ENCODE peak calls at places on chromosomes 5 and 9, in five cellular contexts. C, F, Q, Y and M are unnamed samples. For H3K36me3, the result is how much of the 10 kb centered on the place peaks cover.

GRCh38 chr5:141940695-141941271 is 17.1 kb downstream of the DELE1 start:
- DNase-seq in C (no peak), F (no peak), Q (peak), Y (peak), M (no peak)

GRCh38 chr5:62578540-62578939 is at the start of gene LRRC70:
- DNase-seq in C (no peak), F (no peak), Q (peak), Y (peak), M (no peak)

GRCh38 chr5:4551034-4551433 is 589.1 kb upstream of the ADAMTS16 start:
- DNase-seq in C (no peak), F (no peak), Q (no peak), Y (peak), M (no peak)

GRCh38 chr5:52743970-52744369 is 43.7 kb upstream of the ITGA1 start:
- DNase-seq in C (peak), F (no peak), Q (no peak), Y (peak), M (no peak)

GRCh38 chr5:113614191-113614590 is 100.7 kb downstream of the YTHDC2 start:
- DNase-seq in C (no peak), F (no peak), Q (no peak), Y (no peak), M (no peak)

GRCh38 chr9:83708515-83709158 is 879 bp upstream of the UBQLN1 start:
- DNase-seq in C (peak), F (peak), Q (peak), Y (peak), M (peak)

GRCh38 chr9:19498015-19498414 is 89.2 kb downstream of the ACER2 start:
- DNase-seq in C (no peak), F (no peak), Q (no peak), Y (peak), M (no peak)

GRCh38 chr9:14478175-14479165 is 164.5 kb upstream of the NFIB start:
- DNase-seq in C (no peak), F (no peak), Q (no peak), Y (no peak), M (no peak)

GRCh38 chr5:134116291-134116690 is 1.8 kb downstream of the TCF7 start:
- DNase-seq in C (no peak), F (no peak), Q (no peak), Y (no peak), M (no peak)

GRCh38 chr5:140321796-140322195 is 18.9 kb upstream of the PFDN1 start:
- DNase-seq in C (no peak), F (peak), Q (no peak), Y (no peak), M (no peak)

GRCh38 chr5:92695123-92696084 is 885.6 kb downstream of the NR2F1-AS1 start:
- DNase-seq in C (no peak), F (no peak), Q (no peak), Y (no peak), M (no peak)

GRCh38 chr5:83714780-83715179 is 5.9 kb downstream of the HAPLN1 start:
- DNase-seq in C (no peak), F (no peak), Q (no peak), Y (no peak), M (no peak)

GRCh38 chr5:30959238-30959637 is 234.2 kb upstream of the CDH6 start:
- DNase-seq in C (no peak), F (no peak), Q (no peak), Y (no peak), M (no peak)

GRCh38 chr5:32331217-32331926 is 18.6 kb upstream of the MTMR12 start:
- DNase-seq in C (no peak), F (no peak), Q (no peak), Y (no peak), M (no peak)

GRCh38 chr9:105405514-105406131 is 42.2 kb upstream of the FSD1L start:
- DNase-seq in C (peak), F (no peak), Q (peak), Y (peak), M (no peak)

GRCh38 chr5:112914584-112914983 is 7.4 kb downstream of the REEP5 start:
- DNase-seq in C (no peak), F (no peak), Q (no peak), Y (peak), M (no peak)

GRCh38 chr9:84139296-84140100 is 158.9 kb downstream of the RMI1 start:
- DNase-seq in C (no peak), F (no peak), Q (peak), Y (peak), M (peak)

GRCh38 chr5:108266235-108266634 is 115.7 kb downstream of the FBXL17 start:
- DNase-seq in C (no peak), F (no peak), Q (no peak), Y (peak), M (no peak)

GRCh38 chr5:96821260-96821916 is 13.6 kb upstream of the ERAP1 start:
- DNase-seq in C (no peak), F (no peak), Q (no peak), Y (peak), M (no peak)

GRCh38 chr9:108673386-108673785 is 182.4 kb downstream of the ACTL7B start:
- DNase-seq in C (no peak), F (no peak), Q (no peak), Y (peak), M (no peak)

GRCh38 chr9:1918642-1919041 is 96.5 kb upstream of the SMARCA2 start:
- DNase-seq in C (no peak), F (no peak), Q (no peak), Y (no peak), M (no peak)

GRCh38 chr9:81268048-81268447 is 421.3 kb downstream of the TLE1 start:
- DNase-seq in C (no peak), F (no peak), Q (no peak), Y (peak), M (no peak)

GRCh38 chr9:68725070-68725469 is 20.0 kb downstream of the PIP5K1B start:
- DNase-seq in C (no peak), F (no peak), Q (no peak), Y (no peak), M (no peak)

GRCh38 chr5:165334186-165334585 is 1828.8 kb downstream of the MAT2B start:
- DNase-seq in C (no peak), F (no peak), Q (no peak), Y (peak), M (no peak)

GRCh38 chr5:176620333-176620981 is 9.9 kb downstream of the SNCB start:
- DNase-seq in C (no peak), F (peak), Q (no peak), Y (no peak), M (no peak)

GRCh38 chr9:98962181-98962560 is 18.5 kb downstream of the COL15A1 start:
- DNase-seq in C (no peak), F (no peak), Q (no peak), Y (peak), M (no peak)

GRCh38 chr9:98964911-98965336 is 21.2 kb downstream of the COL15A1 start:
- DNase-seq in C (no peak), F (no peak), Q (no peak), Y (no peak), M (no peak)

GRCh38 chr9:98962861-98963260 is 19.2 kb downstream of the COL15A1 start:
- DNase-seq in C (no peak), F (no peak), Q (no peak), Y (peak), M (no peak)

GRCh38 chr9:98961513-98962180 is 17.9 kb downstream of the COL15A1 start:
- DNase-seq in C (no peak), F (no peak), Q (no peak), Y (no peak), M (no peak)

DNA sequence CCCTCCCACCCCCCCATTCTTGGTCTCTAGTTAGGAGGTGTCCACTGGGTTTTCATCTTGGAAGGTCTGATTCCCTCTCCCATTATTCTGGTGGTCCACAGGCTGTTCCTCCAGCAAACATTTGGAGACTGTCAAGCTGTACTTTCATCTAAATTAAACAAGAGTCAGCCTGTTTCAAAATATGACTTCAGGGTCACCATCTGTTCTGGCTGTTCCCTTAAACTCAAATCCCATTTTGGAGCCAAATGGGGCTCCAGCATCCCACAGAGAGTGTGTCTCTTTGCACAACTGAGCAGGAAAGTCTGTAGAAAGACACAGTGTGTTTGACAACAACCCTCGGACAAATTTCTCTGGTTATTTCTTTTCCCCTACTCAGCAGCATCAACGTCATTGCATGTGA is 20.5 kb downstream of the COL15A1 start:
- DNase-seq in C (no peak), F (no peak), Q (no peak), Y (no peak), M (no peak)
- H3K27ac ChIP-seq in C (no peak), F (no peak), Q (no peak), Y (no peak), M (no peak)

GRCh38 chr5:143218563-143219170 is 184.8 kb downstream of the NR3C1 start:
- DNase-seq in C (no peak), F (no peak), Q (no peak), Y (no peak), M (no peak)
- H3K36me3 ChIP-seq in C (under half), F (under half), Q (under half), Y (under half), M (under half)

DNA sequence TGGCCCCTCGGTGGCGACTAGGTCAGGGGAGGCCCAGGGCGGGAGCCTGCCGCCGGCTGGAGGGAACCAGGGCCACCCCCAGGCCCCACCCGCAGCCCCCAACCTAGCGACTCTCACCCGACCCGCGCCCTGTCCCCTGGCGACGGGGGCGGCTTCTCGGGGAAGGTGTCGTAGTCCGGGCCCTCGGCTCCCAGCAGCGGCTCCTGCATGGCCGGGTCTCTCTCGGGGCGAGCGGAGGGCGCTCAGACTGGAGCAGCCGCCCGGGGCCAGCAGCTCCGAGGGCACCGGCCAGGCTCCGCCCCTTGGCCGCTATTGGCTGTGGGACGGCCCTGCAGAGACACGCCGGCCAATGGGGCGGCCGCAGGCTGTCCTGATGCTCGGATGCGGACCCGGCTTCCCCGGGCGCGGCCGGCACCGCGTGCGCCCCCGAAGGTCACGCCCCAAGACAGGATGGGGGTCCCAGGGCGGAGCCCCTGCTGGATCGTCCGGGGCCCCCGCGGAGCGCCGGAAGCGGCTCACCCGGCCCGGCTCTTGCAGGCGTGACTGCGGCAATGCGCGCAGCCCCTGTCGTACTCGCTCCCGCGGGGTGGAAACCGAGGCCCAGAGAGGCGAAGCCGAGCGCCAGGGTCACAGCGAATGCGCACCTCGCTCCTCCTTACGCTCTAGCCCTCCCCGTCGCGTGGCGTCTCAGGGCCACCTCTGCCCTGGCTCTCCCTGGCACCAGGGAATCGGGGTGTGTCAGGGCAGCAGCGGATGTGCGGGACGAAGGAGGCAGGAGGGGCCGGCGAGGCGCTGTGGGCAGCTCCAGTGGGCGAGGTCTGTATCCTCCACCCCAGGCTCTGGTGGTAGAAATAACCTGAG is at the start of gene SLC2A6:
- DNase-seq in C (peak), F (peak), Q (peak), Y (peak), M (peak)
- H3K27ac ChIP-seq in C (peak), F (peak), Q (no peak), Y (no peak), M (no peak)

GRCh38 chr9:32978051-32978450 is 23.4 kb downstream of the APTX start:
- DNase-seq in C (no peak), F (no peak), Q (no peak), Y (no peak), M (no peak)
- H3K36me3 ChIP-seq in C (under half), F (half or more), Q (under half), Y (under half), M (under half)

GRCh38 chr5:143026380-143026779 is 256.2 kb downstream of the ARHGAP26 start:
- DNase-seq in C (no peak), F (no peak), Q (no peak), Y (no peak), M (no peak)

GRCh38 chr5:143023447-143024096 is 253.4 kb downstream of the ARHGAP26 start:
- DNase-seq in C (no peak), F (no peak), Q (no peak), Y (no peak), M (peak)

GRCh38 chr5:143024227-143024920 is 254.2 kb downstream of the ARHGAP26 start:
- DNase-seq in C (no peak), F (no peak), Q (no peak), Y (no peak), M (no peak)

GRCh38 chr5:143025376-143025775 is 255.2 kb downstream of the ARHGAP26 start:
- DNase-seq in C (no peak), F (no peak), Q (no peak), Y (no peak), M (no peak)

GRCh38 chr5:143025971-143026370 is 255.8 kb downstream of the ARHGAP26 start:
- DNase-seq in C (no peak), F (no peak), Q (no peak), Y (peak), M (no peak)
- H3K27ac ChIP-seq in C (no peak), F (no peak), Q (no peak), Y (no peak), M (no peak)

GRCh38 chr9:36677611-36678010 is 104.9 kb downstream of the MELK start:
- DNase-seq in C (no peak), F (no peak), Q (no peak), Y (peak), M (no peak)
- H3K36me3 ChIP-seq in C (under half), F (under half), Q (under half), Y (under half), M (under half)

DNA sequence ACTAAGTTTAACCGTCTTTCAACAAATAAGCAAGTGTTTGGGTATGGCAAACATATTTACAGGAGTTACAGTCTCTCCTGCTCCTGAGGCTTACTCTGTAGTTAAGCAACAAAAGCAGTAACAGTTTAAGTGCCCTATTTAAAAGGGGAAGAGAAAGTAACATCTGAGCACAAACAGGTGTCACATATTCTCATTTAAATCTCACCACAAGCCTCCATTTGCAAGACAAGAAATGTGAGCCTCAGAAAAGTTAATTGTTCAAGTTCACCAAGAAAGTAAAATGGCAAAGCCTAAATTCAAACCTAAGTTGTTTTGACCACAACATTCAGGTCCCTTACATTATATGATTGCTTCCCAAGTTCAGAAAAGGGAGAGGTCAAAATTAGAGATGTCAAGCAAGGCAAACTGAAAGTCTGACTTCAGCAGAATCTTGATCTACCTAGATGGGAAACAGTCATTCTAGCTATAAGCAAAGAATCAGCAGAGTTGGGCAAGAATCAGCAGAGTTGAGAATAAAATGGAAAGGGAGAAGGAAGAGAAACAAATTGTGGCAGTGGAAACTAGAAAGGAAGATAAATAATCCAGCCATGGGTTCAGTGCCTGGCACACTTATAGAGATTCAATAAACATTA is 93.4 kb downstream of the STRBP start:
- DNase-seq in C (no peak), F (no peak), Q (peak), Y (no peak), M (no peak)
- H3K27ac ChIP-seq in C (no peak), F (no peak), Q (peak), Y (no peak), M (no peak)

GRCh38 chr5:1057841-1058548 is 49.4 kb downstream of the NKD2 start:
- DNase-seq in C (no peak), F (no peak), Q (no peak), Y (no peak), M (no peak)
- H3K36me3 ChIP-seq in C (under half), F (half or more), Q (under half), Y (under half), M (under half)

GRCh38 chr9:88826651-88827245 is 164.5 kb upstream of the S1PR3 start:
- DNase-seq in C (no peak), F (no peak), Q (no peak), Y (peak), M (no peak)
- H3K27ac ChIP-seq in C (no peak), F (no peak), Q (no peak), Y (no peak), M (no peak)

GRCh38 chr9:128999581-129000206 is 28.4 kb downstream of the SH3GLB2 start:
- DNase-seq in C (no peak), F (no peak), Q (no peak), Y (no peak), M (no peak)
- H3K36me3 ChIP-seq in C (half or more), F (half or more), Q (under half), Y (under half), M (under half)